ENCODE peak calls at places on chromosomes 2 and 18, in six cellular contexts. K is brain microvascular endothelial cell; I is fibroblast of pulmonary artery; Z is CD8-positive, alpha-beta T cell; W is thoracic aorta; D is fibroblast of lung. M is an unnamed sample.

GRCh38 chr2:206478340-206478739 is 35.0 kb downstream of the ADAM23 start:
- DNase-seq in K (no peak), D (no peak), W (no peak), I (no peak), Z (no peak), M (no peak)

GRCh38 chr18:23970161-23971153 is 44.1 kb upstream of the TTC39C start:
- DNase-seq in K (no peak), I (no peak), Z (peak), W (no peak), D (no peak), M (no peak)

GRCh38 chr2:16238001-16238755 is 297.8 kb downstream of the MYCN start:
- DNase-seq in W (no peak), D (no peak), K (no peak), I (no peak), Z (no peak), M (no peak)

GRCh38 chr18:51017140-51017874 is 12.7 kb upstream of the SMAD4 start:
- DNase-seq in I (no peak), W (no peak), D (peak), K (no peak), Z (no peak), M (no peak)

GRCh38 chr2:19576411-19576810 is 218.0 kb upstream of the OSR1 start:
- DNase-seq in K (no peak), Z (no peak), D (no peak), I (peak), W (no peak), M (no peak)

GRCh38 chr2:120571015-120571728 is 164.5 kb upstream of the GLI2 start:
- DNase-seq in W (no peak), I (no peak), K (no peak), Z (no peak), D (no peak), M (no peak)

GRCh38 chr2:58649746-58650145 is 408.6 kb upstream of the FANCL start:
- DNase-seq in I (no peak), W (no peak), K (no peak), Z (no peak), D (peak), M (no peak)

GRCh38 chr2:74206180-74206688 is 7.8 kb downstream of the MTHFD2 start:
- DNase-seq in Z (peak), D (peak), I (peak), W (no peak), K (peak), M (peak)

GRCh38 chr2:175676813-175677212 is 325.3 kb downstream of the LNPK start:
- DNase-seq in W (no peak), D (no peak), I (no peak), Z (no peak), K (no peak), M (no peak)

GRCh38 chr2:98601532-98602132 is 6.7 kb downstream of the COA5 start:
- DNase-seq in K (peak), I (peak), Z (no peak), D (peak), W (no peak), M (peak)

GRCh38 chr2:217413193-217413592 is 553.3 kb upstream of the TNP1 start:
- DNase-seq in D (no peak), Z (no peak), I (peak), K (no peak), W (no peak), M (peak)

GRCh38 chr2:52387937-52388590 is 1356.1 kb upstream of the NRXN1 start:
- DNase-seq in D (no peak), K (no peak), I (no peak), W (no peak), Z (no peak), M (no peak)

GRCh38 chr2:242029422-242030225 is 160.1 kb downstream of the RTP5 start:
- DNase-seq in I (no peak), Z (no peak), D (no peak), W (no peak), K (no peak), M (no peak)

GRCh38 chr2:191582355-191582754 is 95.6 kb upstream of the NABP1 start:
- DNase-seq in Z (no peak), D (peak), I (peak), K (peak), W (no peak), M (peak)

GRCh38 chr18:55777666-55778304 is 189.8 kb upstream of the TCF4 start:
- DNase-seq in W (no peak), D (no peak), I (no peak), K (no peak), Z (no peak), M (no peak)

GRCh38 chr2:40758778-40759177 is 306.9 kb upstream of the SLC8A1 start:
- DNase-seq in D (peak), W (no peak), I (no peak), Z (no peak), K (no peak), M (peak)

GRCh38 chr18:63775166-63775730 is at the start of gene SERPINB7:
- DNase-seq in D (peak), W (no peak), K (peak), I (peak), Z (no peak), M (peak)
- H3K4me3 ChIP-seq in D (no peak), W (no peak), K (no peak), I (no peak), Z (no peak), M (no peak)

GRCh38 chr2:182132605-182133004 is 147.0 kb downstream of the PPP1R1C start:
- DNase-seq in I (peak), D (peak), Z (no peak), K (no peak), W (no peak), M (peak)
- TF ChIP-seq CTCF in I (peak), D (peak), Z (no peak), K (peak), W (no peak), M (peak)

DNA sequence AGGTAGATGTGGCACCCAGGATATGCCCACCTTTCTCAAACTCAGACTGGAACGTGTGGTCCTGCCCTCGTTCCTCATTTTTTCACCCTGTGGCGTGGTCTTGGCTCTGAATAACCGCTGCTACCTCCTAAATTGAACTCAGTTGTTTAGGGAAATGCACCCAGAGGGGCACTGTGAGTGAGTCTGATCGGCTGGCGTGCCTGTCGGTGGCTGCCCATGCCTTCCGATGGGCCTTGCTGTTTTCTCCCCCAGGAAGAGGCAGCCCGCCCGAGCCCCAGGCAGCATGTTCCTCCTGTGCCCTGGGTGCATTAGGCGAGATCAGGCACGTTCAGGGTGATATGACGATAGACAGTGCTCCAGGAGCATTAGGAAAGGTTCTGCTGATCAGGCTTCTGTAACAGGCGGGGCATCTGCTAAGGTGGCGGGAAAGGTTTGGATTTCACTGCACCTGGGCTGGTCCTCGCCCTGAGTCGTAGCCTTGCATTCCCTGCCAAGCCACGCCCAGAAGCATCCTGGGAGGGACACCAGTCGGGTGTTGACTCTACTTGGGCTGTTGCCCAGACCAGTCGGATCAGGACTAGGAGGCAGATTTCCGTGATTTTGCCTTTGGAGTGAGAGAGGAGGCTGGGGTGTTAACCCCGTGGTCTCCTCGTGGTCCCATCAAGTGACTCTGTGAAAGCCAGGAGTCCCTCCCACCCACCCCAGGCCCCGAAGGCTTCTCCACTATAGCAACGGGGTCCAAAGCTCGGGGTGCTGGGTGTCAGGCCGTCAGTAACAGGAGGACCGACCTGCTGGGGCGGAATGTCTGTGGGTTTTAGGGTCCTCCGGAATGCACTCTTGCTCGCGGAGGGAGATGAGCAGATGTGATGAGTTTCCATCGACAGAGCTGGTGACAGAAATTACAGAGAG is 75.1 kb downstream of the SH3BP4 start:
- DNase-seq in D (peak), Z (no peak), K (no peak), I (peak), W (no peak), M (peak)
- H3K4me3 ChIP-seq in D (no peak), Z (no peak), K (no peak), I (peak), W (no peak), M (no peak)

GRCh38 chr18:11165952-11166351 is 16.6 kb upstream of the PIEZO2 start:
- DNase-seq in D (no peak), Z (no peak), K (no peak), W (no peak), I (no peak), M (no peak)

GRCh38 chr18:11160303-11160702 is 10.9 kb upstream of the PIEZO2 start:
- DNase-seq in K (no peak), I (no peak), Z (no peak), D (no peak), W (no peak), M (no peak)

GRCh38 chr18:11165138-11165537 is 15.8 kb upstream of the PIEZO2 start:
- DNase-seq in Z (no peak), W (no peak), D (no peak), K (no peak), I (no peak), M (no peak)

GRCh38 chr18:11162889-11163288 is 13.5 kb upstream of the PIEZO2 start:
- DNase-seq in W (no peak), I (no peak), D (no peak), K (no peak), Z (no peak), M (no peak)

GRCh38 chr18:11163668-11164067 is 14.3 kb upstream of the PIEZO2 start:
- DNase-seq in I (peak), D (no peak), Z (no peak), W (no peak), K (no peak), M (no peak)
- TF ChIP-seq CTCF in I (peak), D (peak), Z (no peak), W (no peak), K (peak), M (no peak)

GRCh38 chr2:195651041-195651440 is 6.0 kb upstream of the SLC39A10 start:
- DNase-seq in D (no peak), Z (no peak), K (no peak), W (no peak), I (no peak), M (no peak)

GRCh38 chr2:195652916-195653315 is 4.1 kb upstream of the SLC39A10 start:
- DNase-seq in K (no peak), Z (no peak), I (peak), D (peak), W (no peak), M (peak)

GRCh38 chr2:195647302-195647701 is 9.7 kb upstream of the SLC39A10 start:
- DNase-seq in W (no peak), I (no peak), Z (no peak), K (no peak), D (no peak), M (no peak)

GRCh38 chr2:195648780-195649179 is 8.2 kb upstream of the SLC39A10 start:
- DNase-seq in I (no peak), D (no peak), K (no peak), Z (no peak), W (no peak), M (no peak)

DNA sequence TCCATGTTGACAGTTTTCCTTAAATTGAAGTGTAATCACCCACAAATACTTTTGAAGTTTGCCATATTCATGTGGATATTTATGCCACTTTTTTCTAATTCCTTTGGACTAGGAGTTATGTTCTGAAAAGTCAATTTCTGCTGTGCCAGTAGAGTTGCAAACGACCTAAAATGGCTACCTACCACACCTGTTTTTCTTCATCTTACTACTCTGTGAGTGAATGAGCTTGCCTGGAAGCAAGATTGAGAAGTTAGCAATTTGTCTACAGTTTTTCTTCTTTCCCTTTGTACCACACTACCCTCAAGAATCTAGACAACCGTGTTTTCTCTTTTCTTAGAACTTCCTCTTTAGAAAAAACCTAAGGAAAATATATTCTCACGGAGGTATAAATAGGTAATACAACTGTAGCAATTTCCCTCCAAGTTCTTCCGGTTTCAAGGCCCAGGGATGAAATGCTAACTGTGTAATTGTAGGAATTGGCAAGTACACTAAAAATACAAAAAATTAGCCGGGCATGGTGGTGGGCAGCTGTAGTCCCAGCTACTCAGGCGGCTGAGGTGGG is 7.3 kb upstream of the SLC39A10 start:
- DNase-seq in D (no peak), I (no peak), W (no peak), Z (no peak), K (no peak), M (no peak)
- H3K4me3 ChIP-seq in D (no peak), I (no peak), W (no peak), Z (no peak), K (no peak), M (no peak)

DNA sequence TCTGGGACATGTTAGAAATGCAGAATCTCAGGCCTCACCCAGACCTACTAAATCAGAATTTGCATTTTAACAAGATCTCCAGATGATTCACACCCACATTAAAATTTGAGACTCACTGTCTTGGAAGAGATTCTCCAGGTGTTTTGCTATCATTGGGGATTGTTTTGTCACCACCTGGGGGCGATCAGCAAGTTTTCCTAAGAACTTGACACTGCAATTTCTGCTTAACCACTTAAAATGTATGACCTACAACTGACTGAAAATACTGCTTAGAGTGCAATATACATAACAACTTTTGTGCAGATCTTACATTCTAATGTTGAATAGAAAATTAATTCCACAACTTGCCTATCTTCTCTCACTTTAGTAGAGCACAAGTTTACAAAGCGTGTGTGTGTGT is 18.9 kb upstream of the ITGA4 start:
- DNase-seq in I (no peak), Z (peak), W (no peak), K (no peak), D (no peak), M (no peak)
- TF ChIP-seq CTCF in I (peak), Z (no peak), W (no peak), K (peak), D (no peak), M (no peak)

GRCh38 chr18:79401494-79402208 is 5.9 kb downstream of the NFATC1 start:
- DNase-seq in Z (no peak), W (no peak), K (no peak), D (no peak), I (no peak), M (no peak)
- H3K4me3 ChIP-seq in Z (peak), W (no peak), K (no peak), D (no peak), I (no peak), M (no peak)

GRCh38 chr2:204917089-204917701 is 371.9 kb downstream of the PARD3B start:
- DNase-seq in W (no peak), K (no peak), I (no peak), D (no peak), Z (no peak), M (no peak)

GRCh38 chr2:204909791-204910190 is 364.5 kb downstream of the PARD3B start:
- DNase-seq in W (no peak), I (no peak), D (no peak), Z (no peak), K (no peak), M (no peak)

GRCh38 chr2:204914708-204915107 is 369.4 kb downstream of the PARD3B start:
- DNase-seq in D (no peak), K (no peak), W (no peak), I (no peak), Z (no peak), M (no peak)

GRCh38 chr2:204913854-204914464 is 368.7 kb downstream of the PARD3B start:
- DNase-seq in I (no peak), Z (no peak), D (no peak), K (no peak), W (no peak), M (no peak)

GRCh38 chr2:204913312-204913711 is 368.0 kb downstream of the PARD3B start:
- DNase-seq in K (no peak), D (no peak), Z (no peak), I (no peak), W (no peak), M (no peak)
- TF ChIP-seq CTCF in K (no peak), D (no peak), Z (no peak), I (no peak), W (no peak), M (no peak)

GRCh38 chr2:174594451-174594850 is 3.2 kb downstream of the WIPF1 start:
- DNase-seq in I (no peak), W (no peak), K (no peak), D (no peak), Z (no peak), M (no peak)
- H3K4me3 ChIP-seq in I (no peak), W (peak), K (no peak), D (no peak), Z (peak), M (no peak)